ENCODE peak calls at places on chromosome 15, in eight cellular contexts. J is sigmoid colon, S is mammary epithelial cell, E is A673, M is right atrium auricular region, D is kidney, R is body of pancreas, K is esophagus squamous epithelium. X is an unnamed sample.

GRCh38 chr15:58228708-58229107 is 90.5 kb downstream of the AQP9 start:
- DNase-seq in J (no peak), S (no peak), E (peak; percentile 58), M (no peak), D (no peak), R (no peak), K (no peak), X (no peak)

GRCh38 chr15:66865622-66866611 is 163.9 kb downstream of the SMAD6 start:
- DNase-seq in J (peak; percentile 68), S (no peak), E (no peak), M (no peak), D (no peak), R (no peak), K (peak; percentile 32), X (no peak)

GRCh38 chr15:77796046-77796729 is 163.5 kb upstream of the LINGO1 start:
- DNase-seq in J (no peak), S (no peak), E (no peak), M (no peak), D (no peak), R (no peak), K (no peak), X (no peak)

GRCh38 chr15:99248000-99248727 is 1.2 kb downstream of the TTC23 start:
- DNase-seq in J (no peak), S (no peak), E (peak; percentile 8), M (no peak), D (no peak), R (no peak), K (no peak), X (no peak)

GRCh38 chr15:94230436-94230885 is 900 bp upstream of the MCTP2 start:
- DNase-seq in J (no peak), S (no peak), E (no peak), M (no peak), D (no peak), R (no peak), K (no peak), X (no peak)

GRCh38 chr15:45587861-45588170 is 637 bp downstream of the BLOC1S6 start:
- DNase-seq in J (no peak), S (no peak), E (no peak), M (no peak), D (no peak), R (no peak), K (no peak), X (no peak)

GRCh38 chr15:69762373-69763148 is 309.9 kb downstream of the RPLP1 start:
- DNase-seq in J (no peak), S (no peak), E (peak; percentile 29), M (no peak), D (no peak), R (no peak), K (no peak), X (no peak)

GRCh38 chr15:99651023-99651807 is 82.0 kb downstream of the LYSMD4 start:
- DNase-seq in J (no peak), S (peak; percentile 76), E (no peak), M (no peak), D (no peak), R (no peak), K (no peak), X (no peak)

GRCh38 chr15:44289352-44289790 is 852 bp downstream of the GOLM2 start:
- DNase-seq in J (no peak), S (no peak), E (no peak), M (no peak), D (no peak), R (no peak), K (no peak), X (no peak)

GRCh38 chr15:78035319-78035718 is 42.2 kb downstream of the TBC1D2B start:
- DNase-seq in J (no peak), S (no peak), E (no peak), M (no peak), D (no peak), R (peak; percentile 48), K (no peak), X (no peak)

GRCh38 chr15:40226739-40227138 is 12.1 kb upstream of the PAK6 start:
- DNase-seq in J (no peak), S (no peak), E (no peak), M (no peak), D (no peak), R (no peak), K (no peak), X (no peak)

GRCh38 chr15:41961803-41962202 is 10.6 kb downstream of the EHD4 start:
- DNase-seq in J (no peak), S (peak; percentile 38), E (no peak), M (no peak), D (no peak), R (no peak), K (no peak), X (no peak)

GRCh38 chr15:58115692-58116091 is 22.5 kb upstream of the AQP9 start:
- DNase-seq in J (no peak), S (peak; percentile 56), E (peak; percentile 2), M (no peak), D (no peak), R (no peak), K (no peak), X (no peak)

DNA sequence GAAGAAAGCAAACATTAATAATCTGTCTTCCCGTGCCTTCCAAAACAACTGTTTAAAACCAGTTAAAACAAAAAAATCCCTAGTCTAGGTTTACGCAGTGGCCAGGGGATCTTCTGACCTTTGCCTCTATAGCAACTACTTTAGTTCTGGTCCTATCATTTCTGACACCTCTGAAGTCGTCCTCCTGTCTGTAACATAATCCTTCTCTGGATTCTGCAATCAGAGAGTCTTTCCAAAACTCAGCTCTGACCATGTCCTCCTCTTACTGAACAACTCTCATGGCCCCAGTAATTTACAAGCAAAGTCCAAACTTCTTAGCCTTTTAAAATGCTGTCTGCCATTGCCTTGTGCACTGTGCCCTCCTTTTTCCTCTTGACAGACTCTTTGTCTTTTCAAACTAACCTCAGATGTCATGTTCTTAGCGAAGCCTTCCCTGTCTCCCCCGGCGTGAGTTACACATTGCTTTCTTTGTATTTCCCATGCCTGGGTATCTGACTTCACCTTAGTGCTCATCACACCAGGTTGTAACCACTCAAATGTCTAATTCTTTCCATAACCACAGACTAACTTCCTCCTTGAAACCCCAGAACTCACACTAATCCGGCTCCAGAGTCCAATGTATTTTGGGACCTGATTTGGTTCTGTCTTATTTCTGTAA is 105.2 kb upstream of the BNIP2 start:
- DNase-seq in J (no peak), S (peak; percentile 37), E (no peak), M (no peak), D (no peak), R (no peak), K (no peak), X (no peak)
- H3K9me3 ChIP-seq in J (no peaks in the 10 kb centered on the region), S (no peaks in the 10 kb centered on the region), E (no peaks in the 10 kb centered on the region), M (no peaks in the 10 kb centered on the region), D (no peaks in the 10 kb centered on the region), R (no peaks in the 10 kb centered on the region), K (no peaks in the 10 kb centered on the region), X (no peaks in the 10 kb centered on the region)

DNA sequence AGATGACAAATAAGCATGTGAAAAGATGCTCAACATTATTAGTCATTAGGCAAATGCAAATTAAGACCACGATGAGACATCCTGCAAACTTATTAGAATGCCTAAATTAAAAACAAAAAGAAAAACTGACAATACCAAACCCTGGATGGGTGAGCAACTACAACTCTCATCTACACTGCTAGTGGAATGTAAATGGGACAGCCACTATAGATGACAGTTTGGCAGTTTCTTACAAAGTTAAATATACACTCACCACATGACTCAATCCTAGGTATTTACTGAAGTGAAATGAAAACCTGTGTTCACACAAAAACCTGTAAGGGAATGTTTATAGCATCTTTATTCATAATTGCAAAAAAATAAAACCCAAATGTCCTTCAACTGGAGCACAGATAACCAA is 74.7 kb downstream of the NPTN start:
- DNase-seq in J (no peak), S (no peak), E (no peak), M (no peak), D (no peak), R (no peak), K (no peak), X (no peak)
- H3K36me3 ChIP-seq in J (peaks cover 53% of the 10 kb centered on the region), S (peaks cover 28% of the 10 kb centered on the region), E (peaks cover 33% of the 10 kb centered on the region), M (peaks cover 67% of the 10 kb centered on the region), D (peaks cover 39% of the 10 kb centered on the region), R (no peaks in the 10 kb centered on the region), K (no peaks in the 10 kb centered on the region), X (peaks cover 49% of the 10 kb centered on the region)

GRCh38 chr15:100932676-100933348 is 13.7 kb downstream of the LRRK1 start:
- DNase-seq in J (no peak), S (no peak), E (no peak), M (no peak), D (no peak), R (no peak), K (no peak), X (no peak)
- H3K4me3 ChIP-seq in J (no peak overlapping the region), S (no peak overlapping the region), E (no peak overlapping the region), M (no peak overlapping the region), D (no peak overlapping the region), R (no peak overlapping the region), K (no peak overlapping the region), X (no peak overlapping the region)

GRCh38 chr15:95713315-95713714 is 617.2 kb upstream of the NR2F2 start:
- DNase-seq in J (no peak), S (no peak), E (no peak), M (no peak), D (no peak), R (no peak), K (no peak), X (no peak)
- H3K9me3 ChIP-seq in J (no peaks in the 10 kb centered on the region), S (no peaks in the 10 kb centered on the region), E (no peaks in the 10 kb centered on the region), M (no peaks in the 10 kb centered on the region), D (no peaks in the 10 kb centered on the region), R (no peaks in the 10 kb centered on the region), K (no peaks in the 10 kb centered on the region), X (no peaks in the 10 kb centered on the region)

DNA sequence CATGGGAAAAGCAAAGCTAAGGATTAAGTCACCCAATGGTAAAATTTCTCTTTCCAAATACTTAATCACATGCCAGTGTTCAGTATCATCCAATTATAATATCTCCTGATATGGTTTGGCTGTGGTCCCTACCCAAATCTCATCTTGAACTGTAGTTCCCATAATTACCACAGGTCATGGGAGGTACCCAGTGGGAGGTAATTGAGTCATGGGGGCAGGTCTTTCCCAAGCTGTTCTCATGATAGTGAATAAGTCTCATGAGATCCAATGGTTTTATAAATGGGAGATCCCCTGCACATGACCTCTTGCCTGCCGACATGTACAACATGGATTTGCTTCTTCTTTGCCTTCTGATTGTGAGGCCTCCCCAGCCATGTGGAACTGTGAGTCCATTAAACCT is 26.1 kb upstream of the NMB start:
- DNase-seq in J (no peak), S (peak; percentile 61), E (peak; percentile 17), M (no peak), D (no peak), R (no peak), K (no peak), X (peak; percentile 39)
- H3K36me3 ChIP-seq in J (peaks cover 26% of the 10 kb centered on the region), S (peaks cover 26% of the 10 kb centered on the region), E (no peaks in the 10 kb centered on the region), M (peaks cover 25% of the 10 kb centered on the region), D (peaks cover 5% of the 10 kb centered on the region), R (no peaks in the 10 kb centered on the region), K (no peaks in the 10 kb centered on the region), X (peaks cover 79% of the 10 kb centered on the region)

DNA sequence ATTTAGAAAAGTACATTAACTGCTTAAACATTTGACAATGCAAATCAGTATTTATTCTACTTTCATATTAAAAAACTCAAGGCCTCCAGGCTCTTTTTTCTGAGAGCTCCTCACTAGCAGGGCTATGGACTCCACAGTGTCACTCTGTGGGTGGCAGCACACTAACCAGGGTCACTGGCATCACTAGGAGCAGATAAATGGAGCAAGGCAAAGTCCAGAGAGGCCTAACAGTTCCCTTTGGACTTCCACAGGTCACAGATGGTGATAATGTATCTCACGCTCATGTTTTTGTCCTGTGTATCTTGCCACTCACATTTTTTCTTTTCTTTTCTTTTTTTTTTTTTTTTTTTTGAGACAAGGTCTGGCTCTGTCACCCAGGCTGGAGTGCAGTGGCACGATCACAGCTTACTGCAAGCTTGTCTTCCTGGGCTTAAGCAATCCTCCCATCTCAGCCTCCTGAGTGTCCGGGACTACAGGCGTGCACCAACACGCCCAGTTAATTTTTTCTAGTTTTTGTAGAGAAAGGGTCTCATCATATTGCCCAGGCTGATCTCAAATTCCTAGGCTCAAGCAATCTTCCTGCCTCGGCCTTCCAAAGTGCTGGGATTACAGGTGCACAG is 7.8 kb downstream of the SPG21 start:
- DNase-seq in J (no peak), S (no peak), E (no peak), M (no peak), D (no peak), R (no peak), K (no peak), X (no peak)
- H3K4me3 ChIP-seq in J (no peak overlapping the region), S (no peak overlapping the region), E (no peak overlapping the region), M (no peak overlapping the region), D (no peak overlapping the region), R (no peak overlapping the region), K (no peak overlapping the region), X (no peak overlapping the region)

X was measured in MG63.